ENCODE peak calls at places on chromosomes 6 and 20, in eight cellular contexts. P is EL; W is DMS153; F is CD4-positive, alpha-beta T cell; I is SHP77; E is fibroblast of pulmonary artery; C is naive thymus-derived CD8-positive, alpha-beta T cell; Q is BJ. S is an unnamed sample.

GRCh38 chr6:163860194-163861081 is 445.9 kb downstream of the QKI start:
- DNase-seq in C (no peak), Q (peak; percentile 9), P (peak; percentile 81), F (no peak), I (no peak), W (no peak), E (peak; percentile 39), S (no peak)

GRCh38 chr6:37763413-37763812 is 56.1 kb upstream of the ZFAND3 start:
- DNase-seq in W (no peak), Q (no peak), F (no peak), P (no peak), E (no peak), I (no peak), C (no peak), S (no peak)

GRCh38 chr20:48812600-48813445 is 15.0 kb downstream of the PREX1 start:
- DNase-seq in W (no peak), F (no peak), Q (no peak), E (no peak), P (no peak), C (no peak), I (no peak), S (no peak)

GRCh38 chr6:95227301-95227700 is 350.0 kb upstream of the MANEA start:
- DNase-seq in P (no peak), W (no peak), E (no peak), Q (no peak), C (no peak), I (no peak), F (no peak), S (no peak)

GRCh38 chr6:167247814-167248595 is 43.1 kb upstream of the UNC93A start:
- DNase-seq in Q (no peak), F (no peak), P (no peak), C (no peak), W (no peak), I (no peak), E (no peak), S (no peak)

GRCh38 chr6:110341671-110342304 is 16.4 kb downstream of the METTL24 start:
- DNase-seq in C (no peak), P (peak; percentile 18), F (no peak), W (no peak), Q (no peak), I (peak; percentile 51), E (peak; percentile 53), S (no peak)

GRCh38 chr6:7541175-7542064 is at the start of gene DSP:
- DNase-seq in C (no peak), F (no peak), W (peak; percentile 52), P (peak; percentile 66), I (peak; percentile 37), Q (no peak), E (no peak), S (no peak)

GRCh38 chr20:34570859-34571306 is 12.4 kb downstream of the MAP1LC3A start:
- DNase-seq in I (no peak), W (no peak), Q (no peak), P (peak; percentile 67), E (peak; percentile 91), F (no peak), C (no peak), S (no peak)

GRCh38 chr20:53622247-53623114 is 28.8 kb upstream of the ZNF217 start:
- DNase-seq in P (no peak), W (no peak), C (no peak), E (peak; percentile 36), F (no peak), Q (no peak), I (no peak), S (no peak)

GRCh38 chr6:36327226-36328009 is 9.3 kb downstream of the BNIP5 start:
- DNase-seq in I (no peak), F (no peak), P (no peak), Q (no peak), W (peak; percentile 39), C (no peak), E (no peak), S (no peak)

GRCh38 chr20:42604998-42605970 is 584.4 kb downstream of the PTPRT start:
- DNase-seq in Q (no peak), P (no peak), E (no peak), F (no peak), W (no peak), C (no peak), I (no peak), S (no peak)

GRCh38 chr6:39113788-39114187 is 1.2 kb downstream of the SAYSD1 start:
- DNase-seq in I (no peak), E (no peak), P (no peak), W (no peak), Q (no peak), F (no peak), C (no peak), S (no peak)

S was measured in T-helper 9 cell.